ENCODE peak calls at places on chromosomes 5 and 9, in seven cellular contexts. One of them, this sample, is unnamed.

GRCh38 chr5:42840279-42840678 is 28.6 kb upstream of the SELENOP start:
- DNase-seq in stimulated activated CD8-positive, alpha-beta memory T cell treated with anti-CD3 and anti-CD28 coated beads, Interleukin-2, amount 100 ng/mL, for 48 hours: no peak
- DNase-seq in nephron progenitor cell: no peak
- DNase-seq in heart left ventricle: peak; percentile 47
- DNase-seq in AG10803: peak; percentile 95
- DNase-seq in skeletal muscle cell: peak; percentile 88
- DNase-seq in M059J: peak; percentile 72
- DNase-seq in this sample: no peak

GRCh38 chr9:14993891-14994554 is 83.8 kb upstream of the FREM1 start:
- DNase-seq in M059J: no peak
- DNase-seq in heart left ventricle: no peak
- DNase-seq in AG10803: no peak
- DNase-seq in nephron progenitor cell: no peak
- DNase-seq in stimulated activated CD8-positive, alpha-beta memory T cell treated with anti-CD3 and anti-CD28 coated beads, Interleukin-2, amount 100 ng/mL, for 48 hours: no peak
- DNase-seq in skeletal muscle cell: no peak
- DNase-seq in this sample: no peak

GRCh38 chr9:79390077-79390673 is 181.6 kb upstream of the TLE4 start:
- DNase-seq in AG10803: peak; percentile 78
- DNase-seq in stimulated activated CD8-positive, alpha-beta memory T cell treated with anti-CD3 and anti-CD28 coated beads, Interleukin-2, amount 100 ng/mL, for 48 hours: no peak
- DNase-seq in heart left ventricle: no peak
- DNase-seq in nephron progenitor cell: no peak
- DNase-seq in skeletal muscle cell: peak; percentile 68
- DNase-seq in M059J: peak; percentile 38
- DNase-seq in this sample: no peak

GRCh38 chr5:38607930-38608545 is 51.6 kb upstream of the LIFR start:
- DNase-seq in heart left ventricle: no peak
- DNase-seq in M059J: peak; percentile 85
- DNase-seq in stimulated activated CD8-positive, alpha-beta memory T cell treated with anti-CD3 and anti-CD28 coated beads, Interleukin-2, amount 100 ng/mL, for 48 hours: no peak
- DNase-seq in AG10803: peak; percentile 26
- DNase-seq in nephron progenitor cell: no peak
- DNase-seq in skeletal muscle cell: no peak
- DNase-seq in this sample: no peak

GRCh38 chr5:177982072-177982727 is 13.8 kb downstream of the PROP1 start:
- DNase-seq in skeletal muscle cell: no peak
- DNase-seq in heart left ventricle: no peak
- DNase-seq in AG10803: no peak
- DNase-seq in M059J: no peak
- DNase-seq in stimulated activated CD8-positive, alpha-beta memory T cell treated with anti-CD3 and anti-CD28 coated beads, Interleukin-2, amount 100 ng/mL, for 48 hours: peak; percentile 28
- DNase-seq in nephron progenitor cell: peak; percentile 28
- DNase-seq in this sample: no peak

GRCh38 chr9:35609820-35610163 is 4.7 kb downstream of the TESK1 start:
- DNase-seq in AG10803: no peak
- DNase-seq in skeletal muscle cell: no peak
- DNase-seq in heart left ventricle: no peak
- DNase-seq in stimulated activated CD8-positive, alpha-beta memory T cell treated with anti-CD3 and anti-CD28 coated beads, Interleukin-2, amount 100 ng/mL, for 48 hours: no peak
- DNase-seq in nephron progenitor cell: no peak
- DNase-seq in M059J: no peak
- DNase-seq in this sample: no peak

GRCh38 chr5:148834689-148835088 is 8.3 kb downstream of the ADRB2 start:
- DNase-seq in skeletal muscle cell: no peak
- DNase-seq in nephron progenitor cell: no peak
- DNase-seq in heart left ventricle: no peak
- DNase-seq in M059J: no peak
- DNase-seq in AG10803: no peak
- DNase-seq in stimulated activated CD8-positive, alpha-beta memory T cell treated with anti-CD3 and anti-CD28 coated beads, Interleukin-2, amount 100 ng/mL, for 48 hours: no peak
- DNase-seq in this sample: no peak

GRCh38 chr5:9621379-9621903 is 8.7 kb downstream of the TAS2R1 start:
- DNase-seq in M059J: peak; percentile 26
- DNase-seq in AG10803: peak; percentile 63
- DNase-seq in stimulated activated CD8-positive, alpha-beta memory T cell treated with anti-CD3 and anti-CD28 coated beads, Interleukin-2, amount 100 ng/mL, for 48 hours: no peak
- DNase-seq in nephron progenitor cell: no peak
- DNase-seq in skeletal muscle cell: peak; percentile 21
- DNase-seq in heart left ventricle: no peak
- DNase-seq in this sample: no peak

GRCh38 chr9:99356512-99356971 is 134.5 kb downstream of the SEC61B start:
- DNase-seq in AG10803: peak; percentile 30
- DNase-seq in nephron progenitor cell: no peak
- DNase-seq in heart left ventricle: peak; percentile 72
- DNase-seq in skeletal muscle cell: no peak
- DNase-seq in stimulated activated CD8-positive, alpha-beta memory T cell treated with anti-CD3 and anti-CD28 coated beads, Interleukin-2, amount 100 ng/mL, for 48 hours: no peak
- DNase-seq in M059J: peak; percentile 60
- DNase-seq in this sample: no peak

GRCh38 chr5:1058549-1058945 is 49.9 kb downstream of the NKD2 start:
- DNase-seq in skeletal muscle cell: no peak
- DNase-seq in nephron progenitor cell: no peak
- DNase-seq in AG10803: no peak
- DNase-seq in heart left ventricle: no peak
- DNase-seq in M059J: no peak
- DNase-seq in stimulated activated CD8-positive, alpha-beta memory T cell treated with anti-CD3 and anti-CD28 coated beads, Interleukin-2, amount 100 ng/mL, for 48 hours: no peak
- DNase-seq in this sample: no peak

GRCh38 chr5:131262953-131263541 is 806 bp upstream of the CDC42SE2 start:
- DNase-seq in nephron progenitor cell: no peak
- DNase-seq in stimulated activated CD8-positive, alpha-beta memory T cell treated with anti-CD3 and anti-CD28 coated beads, Interleukin-2, amount 100 ng/mL, for 48 hours: no peak
- DNase-seq in M059J: no peak
- DNase-seq in skeletal muscle cell: no peak
- DNase-seq in heart left ventricle: no peak
- DNase-seq in AG10803: no peak
- DNase-seq in this sample: no peak

GRCh38 chr5:100900796-100901731 is 2.0 kb downstream of the ST8SIA4 start:
- DNase-seq in AG10803: peak; percentile 7
- DNase-seq in heart left ventricle: peak; percentile 78
- DNase-seq in skeletal muscle cell: no peak
- DNase-seq in M059J: peak; percentile 58
- DNase-seq in nephron progenitor cell: peak; percentile 57
- DNase-seq in stimulated activated CD8-positive, alpha-beta memory T cell treated with anti-CD3 and anti-CD28 coated beads, Interleukin-2, amount 100 ng/mL, for 48 hours: peak; percentile 82
- DNase-seq in this sample: peak; percentile 40

GRCh38 chr5:33692983-33693382 is 198.8 kb downstream of the ADAMTS12 start:
- DNase-seq in nephron progenitor cell: no peak
- DNase-seq in AG10803: no peak
- DNase-seq in stimulated activated CD8-positive, alpha-beta memory T cell treated with anti-CD3 and anti-CD28 coated beads, Interleukin-2, amount 100 ng/mL, for 48 hours: no peak
- DNase-seq in M059J: no peak
- DNase-seq in heart left ventricle: no peak
- DNase-seq in skeletal muscle cell: no peak
- DNase-seq in this sample: no peak

GRCh38 chr9:123284658-123285057 is 16.3 kb upstream of the STRBP start:
- DNase-seq in AG10803: no peak
- DNase-seq in skeletal muscle cell: no peak
- DNase-seq in nephron progenitor cell: no peak
- DNase-seq in stimulated activated CD8-positive, alpha-beta memory T cell treated with anti-CD3 and anti-CD28 coated beads, Interleukin-2, amount 100 ng/mL, for 48 hours: no peak
- DNase-seq in M059J: no peak
- DNase-seq in heart left ventricle: no peak
- DNase-seq in this sample: no peak

This sample was measured in GM12892.